ENCODE peak calls at places on chromosomes 13 and 19, in eight cellular contexts. One of them, this sample, is unnamed.

GRCh38 chr13:101346942-101347728 is 69.2 kb downstream of the NALCN start:
- DNase-seq in SJSA1: no peak
- DNase-seq in thyroid gland: no peak
- DNase-seq in Peyer's patch: no peak
- DNase-seq in mucosa of descending colon: no peak
- DNase-seq in IMR-90: peak; percentile 14
- DNase-seq in astrocyte: peak; percentile 53
- DNase-seq in NT2/D1: no peak
- DNase-seq in this sample: peak; percentile 10

GRCh38 chr13:99856021-99856420 is 115.5 kb downstream of the ZIC5 start:
- DNase-seq in SJSA1: no peak
- DNase-seq in thyroid gland: no peak
- DNase-seq in Peyer's patch: no peak
- DNase-seq in mucosa of descending colon: no peak
- DNase-seq in IMR-90: no peak
- DNase-seq in astrocyte: no peak
- DNase-seq in NT2/D1: no peak
- DNase-seq in this sample: no peak

GRCh38 chr19:38290631-38291147 is 13.4 kb upstream of the C19orf33 start:
- DNase-seq in SJSA1: peak; percentile 82
- DNase-seq in thyroid gland: peak; percentile 97
- DNase-seq in Peyer's patch: no peak
- DNase-seq in mucosa of descending colon: no peak
- DNase-seq in IMR-90: peak; percentile 98
- DNase-seq in astrocyte: peak; percentile 87
- DNase-seq in NT2/D1: no peak
- DNase-seq in this sample: peak; percentile 90

GRCh38 chr19:11196406-11197287 is 698 bp downstream of the KANK2 start:
- DNase-seq in SJSA1: no peak
- DNase-seq in thyroid gland: peak; percentile 38
- DNase-seq in Peyer's patch: no peak
- DNase-seq in mucosa of descending colon: peak; percentile 61
- DNase-seq in IMR-90: peak; percentile 28
- DNase-seq in astrocyte: no peak
- DNase-seq in NT2/D1: no peak
- DNase-seq in this sample: peak; percentile 73

GRCh38 chr19:51572908-51573307 is 1.8 kb downstream of the ZNF175 start:
- DNase-seq in SJSA1: no peak
- DNase-seq in thyroid gland: no peak
- DNase-seq in Peyer's patch: no peak
- DNase-seq in mucosa of descending colon: no peak
- DNase-seq in IMR-90: peak; percentile 90
- DNase-seq in astrocyte: peak; percentile 63
- DNase-seq in NT2/D1: no peak
- DNase-seq in this sample: peak; percentile 5

GRCh38 chr13:53784331-53784730 is 755.7 kb downstream of the OLFM4 start:
- DNase-seq in SJSA1: no peak
- DNase-seq in thyroid gland: no peak
- DNase-seq in Peyer's patch: no peak
- DNase-seq in mucosa of descending colon: no peak
- DNase-seq in IMR-90: no peak
- DNase-seq in astrocyte: no peak
- DNase-seq in NT2/D1: no peak
- DNase-seq in this sample: no peak

GRCh38 chr13:50104493-50104892 is 89.2 kb downstream of the KCNRG start:
- DNase-seq in SJSA1: no peak
- DNase-seq in thyroid gland: no peak
- DNase-seq in Peyer's patch: no peak
- DNase-seq in mucosa of descending colon: no peak
- DNase-seq in IMR-90: peak; percentile 46
- DNase-seq in astrocyte: peak; percentile 56
- DNase-seq in NT2/D1: no peak
- DNase-seq in this sample: peak; percentile 42

GRCh38 chr19:30255783-30256509 is 116.2 kb upstream of the ZNF536 start:
- DNase-seq in SJSA1: no peak
- DNase-seq in thyroid gland: no peak
- DNase-seq in Peyer's patch: no peak
- DNase-seq in mucosa of descending colon: no peak
- DNase-seq in IMR-90: no peak
- DNase-seq in astrocyte: no peak
- DNase-seq in NT2/D1: peak; percentile 23
- DNase-seq in this sample: no peak

GRCh38 chr19:58397533-58398037 is 2.1 kb downstream of the RNF225 start:
- DNase-seq in SJSA1: no peak
- DNase-seq in thyroid gland: no peak
- DNase-seq in Peyer's patch: no peak
- DNase-seq in mucosa of descending colon: no peak
- DNase-seq in IMR-90: no peak
- DNase-seq in astrocyte: no peak
- DNase-seq in NT2/D1: no peak
- DNase-seq in this sample: no peak

GRCh38 chr13:27043013-27043412 is 128.6 kb downstream of the USP12 start:
- DNase-seq in SJSA1: peak; percentile 74
- DNase-seq in thyroid gland: peak; percentile 48
- DNase-seq in Peyer's patch: no peak
- DNase-seq in mucosa of descending colon: no peak
- DNase-seq in IMR-90: peak; percentile 98
- DNase-seq in astrocyte: peak; percentile 97
- DNase-seq in NT2/D1: peak; percentile 28
- DNase-seq in this sample: peak; percentile 96

GRCh38 chr13:110265682-110266430 is 41.1 kb downstream of the COL4A1 start:
- DNase-seq in SJSA1: no peak
- DNase-seq in thyroid gland: no peak
- DNase-seq in Peyer's patch: peak; percentile 46
- DNase-seq in mucosa of descending colon: no peak
- DNase-seq in IMR-90: no peak
- DNase-seq in astrocyte: no peak
- DNase-seq in NT2/D1: no peak
- DNase-seq in this sample: no peak

GRCh38 chr13:95367309-95367843 is 66.1 kb upstream of the ABCC4 start:
- DNase-seq in SJSA1: no peak
- DNase-seq in thyroid gland: no peak
- DNase-seq in Peyer's patch: no peak
- DNase-seq in mucosa of descending colon: no peak
- DNase-seq in IMR-90: no peak
- DNase-seq in astrocyte: no peak
- DNase-seq in NT2/D1: no peak
- DNase-seq in this sample: no peak

GRCh38 chr19:2041436-2041685 is 9.7 kb downstream of the MKNK2 start:
- DNase-seq in SJSA1: no peak
- DNase-seq in thyroid gland: no peak
- DNase-seq in Peyer's patch: no peak
- DNase-seq in mucosa of descending colon: peak; percentile 58
- DNase-seq in IMR-90: no peak
- DNase-seq in astrocyte: no peak
- DNase-seq in NT2/D1: no peak
- DNase-seq in this sample: no peak

GRCh38 chr19:2039082-2039958 is 11.7 kb downstream of the MKNK2 start:
- DNase-seq in SJSA1: no peak
- DNase-seq in thyroid gland: no peak
- DNase-seq in Peyer's patch: no peak
- DNase-seq in mucosa of descending colon: peak; percentile 60
- DNase-seq in IMR-90: no peak
- DNase-seq in astrocyte: no peak
- DNase-seq in NT2/D1: no peak
- DNase-seq in this sample: no peak

GRCh38 chr19:2041686-2042484 is 9.2 kb downstream of the MKNK2 start:
- DNase-seq in SJSA1: no peak
- DNase-seq in thyroid gland: peak; percentile 96
- DNase-seq in Peyer's patch: peak; percentile 99
- DNase-seq in mucosa of descending colon: peak; percentile 99
- DNase-seq in IMR-90: peak; percentile 85
- DNase-seq in astrocyte: peak; percentile 81
- DNase-seq in NT2/D1: peak; percentile 93
- DNase-seq in this sample: peak; percentile 80

GRCh38 chr19:2039959-2040646 is 10.9 kb downstream of the MKNK2 start:
- DNase-seq in SJSA1: no peak
- DNase-seq in thyroid gland: no peak
- DNase-seq in Peyer's patch: no peak
- DNase-seq in mucosa of descending colon: peak; percentile 71
- DNase-seq in IMR-90: no peak
- DNase-seq in astrocyte: no peak
- DNase-seq in NT2/D1: no peak
- DNase-seq in this sample: no peak

DNA sequence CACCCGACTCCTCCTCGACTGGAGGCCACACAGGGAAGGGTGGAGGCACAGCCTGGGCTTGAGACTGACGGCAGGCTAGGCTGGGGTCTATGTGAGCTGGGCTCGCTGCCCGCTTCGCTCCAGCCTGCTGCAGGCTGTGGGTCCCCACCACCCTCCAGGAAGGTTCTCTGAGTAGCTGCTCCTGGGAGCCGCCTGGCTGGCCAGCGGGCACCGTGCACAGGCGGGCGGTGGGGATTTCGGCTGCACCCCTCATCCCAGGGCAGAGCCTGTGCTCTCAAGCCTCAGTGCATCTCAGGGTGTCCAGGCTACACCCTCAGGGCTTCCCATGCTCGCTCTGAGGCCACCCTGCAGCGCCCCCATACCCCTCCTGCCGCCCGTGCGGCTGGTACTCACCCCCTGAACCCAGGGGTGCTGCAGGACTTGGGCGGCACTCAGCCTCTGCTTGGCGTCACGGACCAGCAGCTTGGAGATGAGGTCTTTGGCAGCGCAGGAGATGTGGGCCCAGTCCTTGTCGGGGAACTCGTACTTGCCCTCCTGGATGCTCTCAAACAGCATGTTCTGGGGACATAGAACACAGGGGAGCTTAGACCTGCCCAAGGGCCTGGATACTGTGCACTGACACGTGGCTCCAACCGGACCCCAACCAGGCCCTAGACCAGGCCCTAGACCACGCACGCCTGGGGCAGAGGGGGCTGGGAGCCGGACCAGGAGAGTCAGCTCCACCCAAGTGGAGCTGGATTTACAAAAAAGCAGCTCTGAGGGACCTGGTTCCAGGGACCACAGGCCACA is 10.2 kb downstream of the MKNK2 start:
- DNase-seq in SJSA1: no peak
- DNase-seq in thyroid gland: peak; percentile 64
- DNase-seq in Peyer's patch: no peak
- DNase-seq in mucosa of descending colon: peak; percentile 57
- DNase-seq in IMR-90: no peak
- DNase-seq in astrocyte: no peak
- DNase-seq in NT2/D1: no peak
- DNase-seq in this sample: no peak
- H3K4me3 ChIP-seq in SJSA1: no peak overlapping the region
- H3K4me3 ChIP-seq in thyroid gland: no peak overlapping the region
- H3K4me3 ChIP-seq in Peyer's patch: no peak overlapping the region
- H3K4me3 ChIP-seq in mucosa of descending colon: no peak overlapping the region
- H3K4me3 ChIP-seq in IMR-90: no peak overlapping the region
- H3K4me3 ChIP-seq in astrocyte: no peak overlapping the region
- H3K4me3 ChIP-seq in NT2/D1: no peak overlapping the region
- H3K4me3 ChIP-seq in this sample: no peak overlapping the region

DNA sequence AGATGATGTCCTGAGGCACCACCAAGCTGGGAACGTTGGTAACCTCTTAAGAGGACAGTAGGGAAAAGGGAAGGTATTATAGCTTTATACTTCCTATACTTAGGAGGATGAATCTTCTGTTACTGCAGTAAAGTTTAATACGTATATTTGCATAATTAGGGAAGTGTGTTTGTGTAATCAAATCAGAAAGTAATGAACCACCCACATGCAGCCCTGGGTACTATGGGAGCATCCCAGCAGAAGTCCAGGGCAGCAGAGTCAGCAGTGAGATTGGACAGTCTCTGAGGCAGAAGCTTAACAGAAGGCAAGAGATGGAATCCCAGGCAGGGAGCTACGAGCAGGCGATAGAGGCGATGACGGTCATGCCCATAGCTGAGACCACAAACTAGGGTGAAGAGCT is 12.5 kb downstream of the SAFB start:
- DNase-seq in SJSA1: no peak
- DNase-seq in thyroid gland: no peak
- DNase-seq in Peyer's patch: peak; percentile 41
- DNase-seq in mucosa of descending colon: no peak
- DNase-seq in IMR-90: no peak
- DNase-seq in astrocyte: no peak
- DNase-seq in NT2/D1: no peak
- DNase-seq in this sample: no peak
- H3K36me3 ChIP-seq in SJSA1: peaks cover 56% of the 10 kb centered on the region
- H3K36me3 ChIP-seq in thyroid gland: no peaks in the 10 kb centered on the region
- H3K36me3 ChIP-seq in Peyer's patch: no peaks in the 10 kb centered on the region
- H3K36me3 ChIP-seq in mucosa of descending colon: no peaks in the 10 kb centered on the region
- H3K36me3 ChIP-seq in IMR-90: peaks cover 2% of the 10 kb centered on the region
- H3K36me3 ChIP-seq in astrocyte: no peaks in the 10 kb centered on the region
- H3K36me3 ChIP-seq in NT2/D1: peaks cover 60% of the 10 kb centered on the region
- H3K36me3 ChIP-seq in this sample: no peaks in the 10 kb centered on the region

DNA sequence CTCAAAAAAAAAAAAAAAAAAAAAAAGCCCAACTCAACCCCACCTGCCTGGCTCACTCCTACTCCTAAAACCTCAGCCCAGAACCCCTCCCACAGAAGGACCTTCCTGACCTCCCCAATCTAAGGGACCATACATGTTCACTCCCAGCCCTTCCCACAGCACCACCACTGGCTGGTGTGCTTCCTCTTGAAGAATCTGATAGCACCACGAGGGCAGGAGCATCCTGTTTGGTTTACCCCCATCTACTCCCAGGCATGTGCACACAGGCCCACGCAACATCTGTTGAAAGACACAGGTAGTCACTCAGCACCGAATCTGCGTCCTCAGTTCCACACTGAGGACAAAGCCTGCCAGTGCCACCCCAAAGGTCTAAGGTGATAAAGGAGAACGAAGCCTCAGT is 8.2 kb downstream of the LATS2 start:
- DNase-seq in SJSA1: no peak
- DNase-seq in thyroid gland: no peak
- DNase-seq in Peyer's patch: peak; percentile 30
- DNase-seq in mucosa of descending colon: no peak
- DNase-seq in IMR-90: no peak
- DNase-seq in astrocyte: no peak
- DNase-seq in NT2/D1: no peak
- DNase-seq in this sample: no peak
- H3K4me1 ChIP-seq in SJSA1: peaks cover 19% of the 10 kb centered on the region
- H3K4me1 ChIP-seq in thyroid gland: peaks cover 75% of the 10 kb centered on the region
- H3K4me1 ChIP-seq in Peyer's patch: peaks cover 16% of the 10 kb centered on the region
- H3K4me1 ChIP-seq in mucosa of descending colon: no peaks in the 10 kb centered on the region
- H3K4me1 ChIP-seq in IMR-90: peaks cover 31% of the 10 kb centered on the region
- H3K4me1 ChIP-seq in astrocyte: peaks cover 20% of the 10 kb centered on the region
- H3K4me1 ChIP-seq in NT2/D1: peaks cover 3% of the 10 kb centered on the region
- H3K4me1 ChIP-seq in this sample: peaks cover 41% of the 10 kb centered on the region

GRCh38 chr19:1266116-1266817 is 2.9 kb upstream of the CIRBP start:
- DNase-seq in SJSA1: peak; percentile 98
- DNase-seq in thyroid gland: peak; percentile 69
- DNase-seq in Peyer's patch: peak; percentile 97
- DNase-seq in mucosa of descending colon: peak; percentile 96
- DNase-seq in IMR-90: peak; percentile 78
- DNase-seq in astrocyte: peak; percentile 58
- DNase-seq in NT2/D1: no peak
- DNase-seq in this sample: peak; percentile 93

GRCh38 chr19:1268392-1269064 is 604 bp upstream of the CIRBP start:
- DNase-seq in SJSA1: no peak
- DNase-seq in thyroid gland: no peak
- DNase-seq in Peyer's patch: no peak
- DNase-seq in mucosa of descending colon: peak; percentile 78
- DNase-seq in IMR-90: no peak
- DNase-seq in astrocyte: no peak
- DNase-seq in NT2/D1: no peak
- DNase-seq in this sample: no peak

GRCh38 chr19:1269065-1269477 is at the start of gene CIRBP:
- DNase-seq in SJSA1: peak; percentile 99
- DNase-seq in thyroid gland: peak; percentile 100
- DNase-seq in Peyer's patch: peak; percentile 100
- DNase-seq in mucosa of descending colon: peak; percentile 100
- DNase-seq in IMR-90: peak; percentile 98
- DNase-seq in astrocyte: peak; percentile 94
- DNase-seq in NT2/D1: peak; percentile 97
- DNase-seq in this sample: peak; percentile 100

GRCh38 chr19:1266818-1267440 is 2.2 kb upstream of the CIRBP start:
- DNase-seq in SJSA1: peak; percentile 97
- DNase-seq in thyroid gland: peak; percentile 72
- DNase-seq in Peyer's patch: peak; percentile 89
- DNase-seq in mucosa of descending colon: peak; percentile 87
- DNase-seq in IMR-90: no peak
- DNase-seq in astrocyte: no peak
- DNase-seq in NT2/D1: no peak
- DNase-seq in this sample: peak; percentile 84

GRCh38 chr19:1267441-1268391 is 1.4 kb upstream of the CIRBP start:
- DNase-seq in SJSA1: no peak
- DNase-seq in thyroid gland: no peak
- DNase-seq in Peyer's patch: no peak
- DNase-seq in mucosa of descending colon: no peak
- DNase-seq in IMR-90: peak; percentile 60
- DNase-seq in astrocyte: no peak
- DNase-seq in NT2/D1: no peak
- DNase-seq in this sample: no peak
- H3K4me3 ChIP-seq in SJSA1: no peak overlapping the region
- H3K4me3 ChIP-seq in thyroid gland: no peak overlapping the region
- H3K4me3 ChIP-seq in Peyer's patch: peak overlapping the region; percentile 62
- H3K4me3 ChIP-seq in mucosa of descending colon: no peak overlapping the region
- H3K4me3 ChIP-seq in IMR-90: peak overlapping the region; percentile 61
- H3K4me3 ChIP-seq in astrocyte: peak overlapping the region; percentile 53
- H3K4me3 ChIP-seq in NT2/D1: peak overlapping the region; percentile 62
- H3K4me3 ChIP-seq in this sample: peak overlapping the region; percentile 72

This sample was measured in adipocyte.